ENCODE peak calls at places on chromosomes 2 and 18, in seven cellular contexts. G, J, K, P, H, A and Q are unnamed samples.

GRCh38 chr2:197086500-197086899 is 160.0 kb upstream of the PGAP1 start:
- DNase-seq in H (no peak), G (no peak), K (no peak), A (no peak), P (no peak), J (no peak), Q (no peak)

GRCh38 chr2:241096979-241097378 is 5.1 kb downstream of the MTERF4 start:
- DNase-seq in K (no peak), G (no peak), P (no peak), A (no peak), H (no peak), J (no peak), Q (no peak)

GRCh38 chr18:961644-962355 is 57.1 kb downstream of the ADCYAP1 start:
- DNase-seq in P (no peak), G (peak; percentile 64), K (peak; percentile 7), J (peak; percentile 66), H (peak; percentile 25), A (no peak), Q (peak; percentile 32)

GRCh38 chr2:241821460-241822263 is 12.7 kb downstream of the NEU4 start:
- DNase-seq in P (peak; percentile 40), K (no peak), A (no peak), G (no peak), J (peak; percentile 54), H (no peak), Q (no peak)

GRCh38 chr2:174888136-174888535 is 117.0 kb downstream of the CHN1 start:
- DNase-seq in K (no peak), A (no peak), P (no peak), G (no peak), J (no peak), H (no peak), Q (no peak)

GRCh38 chr2:144183744-144184143 is 336.2 kb downstream of the ZEB2 start:
- DNase-seq in A (no peak), P (no peak), H (no peak), K (peak; percentile 44), J (no peak), G (no peak), Q (peak; percentile 84)

GRCh38 chr18:13415736-13416135 is 197.2 kb downstream of the LDLRAD4 start:
- DNase-seq in P (no peak), J (no peak), A (no peak), H (no peak), G (no peak), K (no peak), Q (no peak)

GRCh38 chr2:135821190-135821589 is 15.8 kb downstream of the LCT start:
- DNase-seq in A (no peak), K (no peak), J (no peak), H (no peak), G (no peak), P (no peak), Q (no peak)

GRCh38 chr2:9086465-9086864 is 83.0 kb upstream of the MBOAT2 start:
- DNase-seq in K (no peak), G (no peak), J (no peak), A (no peak), P (no peak), H (no peak), Q (no peak)

GRCh38 chr2:213246665-213247281 is 37.5 kb upstream of the SPAG16 start:
- DNase-seq in K (peak; percentile 51), H (peak; percentile 68), J (no peak), G (peak; percentile 26), P (no peak), A (no peak), Q (peak; percentile 57)

GRCh38 chr2:223008162-223008561 is 43.8 kb upstream of the KCNE4 start:
- DNase-seq in J (no peak), H (no peak), A (no peak), G (no peak), P (no peak), K (no peak), Q (no peak)

GRCh38 chr2:12918138-12918840 is 201.6 kb downstream of the TRIB2 start:
- DNase-seq in H (no peak), G (no peak), A (no peak), P (no peak), K (no peak), J (no peak), Q (no peak)

GRCh38 chr18:9825571-9826073 is 60.2 kb upstream of the TXNDC2 start:
- DNase-seq in J (no peak), G (no peak), K (peak; percentile 97), A (no peak), P (no peak), H (no peak), Q (no peak)

GRCh38 chr18:812123-812672 is at the start of gene YES1:
- DNase-seq in K (peak; percentile 85), P (peak; percentile 76), J (peak; percentile 95), G (peak; percentile 78), A (peak; percentile 91), H (peak; percentile 93), Q (peak; percentile 89)

GRCh38 chr2:86815616-86816015 is 24.9 kb upstream of the CD8A start:
- DNase-seq in G (no peak), K (peak; percentile 75), H (no peak), A (no peak), P (no peak), J (no peak), Q (no peak)

GRCh38 chr2:147588191-147588590 is 256.6 kb upstream of the ACVR2A start:
- DNase-seq in A (no peak), K (no peak), J (no peak), H (no peak), P (no peak), G (no peak), Q (no peak)

GRCh38 chr18:77009675-77010074 is 122.9 kb downstream of the MBP start:
- DNase-seq in K (no peak), G (no peak), H (no peak), P (no peak), J (peak; percentile 77), A (no peak), Q (no peak)

GRCh38 chr2:162888641-162889040 is 50.1 kb upstream of the KCNH7 start:
- DNase-seq in P (no peak), K (no peak), J (no peak), H (no peak), G (no peak), A (no peak), Q (no peak)

GRCh38 chr2:3602553-3603339 is 7.8 kb downstream of the COLEC11 start:
- DNase-seq in A (no peak), P (no peak), H (no peak), J (peak; percentile 72), K (no peak), G (no peak), Q (no peak)

GRCh38 chr2:101617188-101617587 is 80.3 kb upstream of the MAP4K4 start:
- DNase-seq in J (no peak), P (no peak), G (no peak), H (no peak), K (no peak), A (no peak), Q (no peak)

GRCh38 chr18:34522627-34523026 is 187.5 kb upstream of the DTNA start:
- DNase-seq in K (no peak), H (no peak), J (no peak), A (no peak), P (no peak), G (no peak), Q (no peak)

GRCh38 chr2:31296641-31297287 is 62.8 kb downstream of the EHD3 start:
- DNase-seq in P (no peak), K (no peak), H (no peak), A (no peak), J (no peak), G (no peak), Q (no peak)

GRCh38 chr2:7825591-7826312 is 856.1 kb upstream of the ID2 start:
- DNase-seq in K (no peak), J (no peak), H (no peak), P (no peak), A (no peak), G (no peak), Q (no peak)

GRCh38 chr18:59672125-59672769 is 25.0 kb downstream of the CCBE1 start:
- DNase-seq in A (no peak), K (no peak), P (no peak), J (no peak), H (no peak), G (no peak), Q (no peak)

GRCh38 chr18:33051397-33051796 is 278.6 kb upstream of the KLHL14 start:
- DNase-seq in K (no peak), A (no peak), H (no peak), J (no peak), P (peak; percentile 49), G (no peak), Q (no peak)

DNA sequence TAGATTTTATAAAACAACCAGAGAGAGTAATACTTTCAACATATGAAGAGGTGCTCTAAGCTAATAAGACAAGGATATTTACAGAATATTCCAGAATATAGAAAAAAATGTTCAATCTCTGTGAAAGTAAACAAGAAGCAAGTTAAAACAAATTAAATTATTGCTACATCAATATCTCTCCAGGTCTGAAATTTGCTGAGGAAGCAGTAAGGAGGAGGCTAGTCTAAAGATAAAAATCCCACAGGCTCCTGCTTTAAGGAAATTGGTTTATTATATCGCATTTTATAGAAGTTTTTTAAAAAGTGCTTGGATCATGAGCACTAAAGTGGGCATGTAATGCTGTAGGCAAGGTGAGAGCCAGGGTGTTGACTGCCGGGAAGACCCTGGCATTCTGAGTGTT is 39.7 kb upstream of the ASB18 start:
- DNase-seq in G (no peak), K (no peak), H (no peak), J (no peak), P (no peak), A (no peak), Q (no peak)
- H3K36me3 ChIP-seq in G (no peaks in the 10 kb centered on the region), K (no peaks in the 10 kb centered on the region), H (no peaks in the 10 kb centered on the region), J (no peaks in the 10 kb centered on the region), P (no peaks in the 10 kb centered on the region), A (no peaks in the 10 kb centered on the region), Q (no peaks in the 10 kb centered on the region)

GRCh38 chr2:234377761-234378341 is 119.0 kb downstream of the ARL4C start:
- DNase-seq in P (no peak), J (peak; percentile 38), A (no peak), G (no peak), H (peak; percentile 38), K (no peak), Q (no peak)
- H3K4me3 ChIP-seq in P (no peak overlapping the region), J (no peak overlapping the region), A (no peak overlapping the region), G (no peak overlapping the region), H (no peak overlapping the region), K (no peak overlapping the region), Q (no peak overlapping the region)

GRCh38 chr2:27990030-27990590 is 99.6 kb downstream of the BABAM2 start:
- DNase-seq in A (no peak), H (no peak), P (no peak), J (no peak), G (no peak), K (peak; percentile 43), Q (no peak)
- H3K27ac ChIP-seq in A (no peak overlapping the region), H (no peak overlapping the region), P (no peak overlapping the region), J (no peak overlapping the region), G (no peak overlapping the region), K (no peak overlapping the region), Q (no peak overlapping the region)

GRCh38 chr2:159614534-159615186 is 1.7 kb downstream of the BAZ2B start:
- DNase-seq in J (no peak), H (no peak), G (no peak), K (no peak), P (no peak), A (no peak), Q (no peak)

GRCh38 chr2:159615187-159615935 is 987 bp downstream of the BAZ2B start:
- DNase-seq in A (peak; percentile 91), J (peak; percentile 96), H (peak; percentile 90), G (peak; percentile 94), K (peak; percentile 86), P (peak; percentile 89), Q (peak; percentile 11)

GRCh38 chr2:159615936-159616733 is at the start of gene BAZ2B:
- DNase-seq in H (peak; percentile 73), A (no peak), K (peak; percentile 77), P (no peak), J (no peak), G (peak; percentile 66), Q (peak; percentile 1)

GRCh38 chr2:159617651-159618050 is 1.3 kb upstream of the BAZ2B start:
- DNase-seq in H (peak; percentile 68), J (no peak), G (no peak), K (peak; percentile 63), P (no peak), A (no peak), Q (no peak)

GRCh38 chr2:159617080-159617479 is 732 bp upstream of the BAZ2B start:
- DNase-seq in P (no peak), A (no peak), G (no peak), H (peak; percentile 39), K (no peak), J (no peak), Q (no peak)
- H3K36me3 ChIP-seq in P (no peaks in the 10 kb centered on the region), A (no peaks in the 10 kb centered on the region), G (no peaks in the 10 kb centered on the region), H (no peaks in the 10 kb centered on the region), K (no peaks in the 10 kb centered on the region), J (no peaks in the 10 kb centered on the region), Q (no peaks in the 10 kb centered on the region)